ENCODE peak calls at places on chromosomes 1 and 21, in ten cellular contexts. D is G401; C is activated CD4-positive, alpha-beta T cell treated with anti-CD3 and anti-CD28 coated beads for 36 hours; I is sigmoid colon; U is GM23248; Z is adipocyte; F is CD14-positive monocyte; L is choroid plexus epithelial cell; E is stimulated activated CD4-positive, alpha-beta T cell treated with anti-CD3 and anti-CD28 coated beads, Interleukin-2, amount 100 ng/mL, for 48 hours; V is sciatic nerve. Q is an unnamed sample.

GRCh38 chr1:2110191-2110737 is 60.1 kb downstream of the PRKCZ start:
- DNase-seq in D (no peak), C (no peak), I (no peak), U (no peak), Z (no peak), F (peak), L (no peak), E (no peak), V (no peak), Q (no peak)

GRCh38 chr1:23581219-23581618 is 21.9 kb upstream of the ID3 start:
- DNase-seq in D (no peak), C (no peak), I (peak), U (no peak), Z (no peak), F (no peak), L (peak), E (no peak), V (no peak), Q (peak)

GRCh38 chr1:155977607-155978324 is 581 bp downstream of the ARHGEF2 start:
- DNase-seq in D (peak), C (peak), I (peak), U (peak), Z (peak), F (no peak), L (no peak), E (peak), V (peak), Q (no peak)

GRCh38 chr21:45236481-45236880 is 51.2 kb downstream of the POFUT2 start:
- DNase-seq in D (no peak), C (no peak), I (no peak), U (no peak), Z (no peak), F (no peak), L (no peak), E (no peak), V (no peak), Q (no peak)

GRCh38 chr1:180956028-180956640 is 43.4 kb downstream of the KIAA1614 start:
- DNase-seq in D (peak), C (no peak), I (peak), U (no peak), Z (no peak), F (no peak), L (no peak), E (no peak), V (no peak), Q (no peak)

GRCh38 chr1:204746838-204747442 is 61.4 kb upstream of the LRRN2 start:
- DNase-seq in D (peak), C (peak), I (no peak), U (peak), Z (peak), F (no peak), L (peak), E (peak), V (no peak), Q (peak)

GRCh38 chr1:38061883-38062328 is 15.3 kb upstream of the POU3F1 start:
- DNase-seq in D (no peak), C (peak), I (no peak), U (no peak), Z (no peak), F (no peak), L (no peak), E (no peak), V (no peak), Q (no peak)

GRCh38 chr1:175192111-175192629 is 406 bp downstream of the KIAA0040 start:
- DNase-seq in D (peak), C (peak), I (peak), U (peak), Z (peak), F (no peak), L (peak), E (peak), V (peak), Q (peak)

GRCh38 chr1:24643362-24644346 is 552 bp downstream of the SRRM1 start:
- DNase-seq in D (no peak), C (peak), I (no peak), U (peak), Z (peak), F (peak), L (peak), E (peak), V (no peak), Q (peak)

GRCh38 chr1:40980453-40981121 is 1.1 kb downstream of the CTPS1 start:
- DNase-seq in D (peak), C (peak), I (no peak), U (peak), Z (peak), F (no peak), L (no peak), E (peak), V (peak), Q (peak)

Q was measured in fibroblast of villous mesenchyme.